ENCODE peak calls at places on chromosomes 16 and 17, in four cellular contexts. Y is AG04450, M is NCI-H1105 treated with DMSO at 0.1 percent for 48 hours, W is NCI-H187. U is an unnamed sample.

GRCh38 chr16:2465653-2466415 is 5.3 kb upstream of the NTN3 start:
- DNase-seq in M (no peak), W (no peak), Y (no peak), U (no peak)

GRCh38 chr17:67018429-67019125 is 25.8 kb upstream of the CACNG1 start:
- DNase-seq in W (no peak), M (no peak), Y (no peak), U (peak)

GRCh38 chr17:28347261-28347891 is 10.0 kb downstream of the POLDIP2 start:
- DNase-seq in M (no peak), W (no peak), Y (peak), U (no peak)

GRCh38 chr16:48526058-48526957 is 83.7 kb downstream of the N4BP1 start:
- DNase-seq in Y (no peak), W (no peak), M (peak), U (peak)

GRCh38 chr17:1031711-1032110 is 34.8 kb downstream of the TIMM22 start:
- DNase-seq in W (no peak), M (no peak), Y (no peak), U (no peak)

GRCh38 chr16:57897053-57897784 is 73.7 kb downstream of the CNGB1 start:
- DNase-seq in Y (no peak), M (no peak), W (no peak), U (no peak)

GRCh38 chr17:51000835-51001638 is 119.6 kb downstream of the SPAG9 start:
- DNase-seq in Y (peak), M (peak), W (no peak), U (peak)

GRCh38 chr16:49855280-49855821 is 561 bp downstream of the ZNF423 start:
- DNase-seq in Y (peak), M (peak), W (no peak), U (no peak)

GRCh38 chr17:81731271-81731670 is 19.2 kb downstream of the SLC25A10 start:
- DNase-seq in Y (no peak), W (no peak), M (no peak), U (no peak)

GRCh38 chr17:10698116-10698818 is 873 bp downstream of the ADPRM start:
- DNase-seq in Y (no peak), M (no peak), W (no peak), U (peak)

GRCh38 chr17:80381416-80381923 is 33.5 kb upstream of the ENDOV start:
- DNase-seq in Y (no peak), M (no peak), W (no peak), U (no peak)

GRCh38 chr16:11386791-11387546 is 41.7 kb downstream of the RMI2 start:
- DNase-seq in W (no peak), M (no peak), Y (no peak), U (no peak)

GRCh38 chr17:58311429-58311894 is 17.1 kb downstream of the TSPOAP1 start:
- DNase-seq in W (no peak), M (no peak), Y (no peak), U (no peak)

GRCh38 chr17:48259710-48260291 is 152.2 kb downstream of the SNX11 start:
- DNase-seq in M (peak), W (no peak), Y (no peak), U (peak)

GRCh38 chr17:38889745-38890409 is 20.0 kb downstream of the LASP1 start:
- DNase-seq in Y (no peak), M (no peak), W (no peak), U (no peak)

GRCh38 chr16:24036614-24037013 is 200.8 kb downstream of the PRKCB start:
- DNase-seq in W (no peak), Y (no peak), M (peak), U (peak)

U was measured in NCI-H1417.